ENCODE peak calls at places on chromosomes 13 and 19, in eight cellular contexts. One of them, this sample, is unnamed.

GRCh38 chr19:18895828-18896341 is at the start of gene CERS1:
- DNase-seq in fibroblast of lung: peak; percentile 27
- DNase-seq in AG09319: no peak
- DNase-seq in astrocyte of the spinal cord: no peak
- DNase-seq in uterus: no peak
- DNase-seq in GM23338: peak; percentile 68
- DNase-seq in activated B cell treated with CpG ODN at 0.5 μM for 24 hours: no peak
- DNase-seq in Calu3: no peak
- DNase-seq in this sample: no peak

GRCh38 chr13:41075034-41075433 is 13.7 kb downstream of the WBP4 start:
- DNase-seq in fibroblast of lung: peak; percentile 9
- DNase-seq in AG09319: no peak
- DNase-seq in astrocyte of the spinal cord: peak; percentile 37
- DNase-seq in uterus: no peak
- DNase-seq in GM23338: peak; percentile 68
- DNase-seq in activated B cell treated with CpG ODN at 0.5 μM for 24 hours: no peak
- DNase-seq in Calu3: no peak
- DNase-seq in this sample: no peak

GRCh38 chr13:46313441-46314257 is 73.4 kb downstream of the RUBCNL start:
- DNase-seq in fibroblast of lung: no peak
- DNase-seq in AG09319: no peak
- DNase-seq in astrocyte of the spinal cord: no peak
- DNase-seq in uterus: no peak
- DNase-seq in GM23338: no peak
- DNase-seq in activated B cell treated with CpG ODN at 0.5 μM for 24 hours: no peak
- DNase-seq in Calu3: no peak
- DNase-seq in this sample: no peak

GRCh38 chr13:97101912-97102311 is 107.6 kb upstream of the OXGR1 start:
- DNase-seq in fibroblast of lung: no peak
- DNase-seq in AG09319: no peak
- DNase-seq in astrocyte of the spinal cord: no peak
- DNase-seq in uterus: no peak
- DNase-seq in GM23338: no peak
- DNase-seq in activated B cell treated with CpG ODN at 0.5 μM for 24 hours: no peak
- DNase-seq in Calu3: no peak
- DNase-seq in this sample: no peak

GRCh38 chr13:110820311-110820710 is 94.6 kb downstream of the ANKRD10 start:
- DNase-seq in fibroblast of lung: no peak
- DNase-seq in AG09319: no peak
- DNase-seq in astrocyte of the spinal cord: no peak
- DNase-seq in uterus: no peak
- DNase-seq in GM23338: no peak
- DNase-seq in activated B cell treated with CpG ODN at 0.5 μM for 24 hours: no peak
- DNase-seq in Calu3: no peak
- DNase-seq in this sample: no peak

GRCh38 chr13:85503797-85504196 is 295.4 kb downstream of the SLITRK6 start:
- DNase-seq in fibroblast of lung: peak; percentile 88
- DNase-seq in AG09319: no peak
- DNase-seq in astrocyte of the spinal cord: peak; percentile 49
- DNase-seq in uterus: no peak
- DNase-seq in GM23338: no peak
- DNase-seq in activated B cell treated with CpG ODN at 0.5 μM for 24 hours: no peak
- DNase-seq in Calu3: no peak
- DNase-seq in this sample: no peak

GRCh38 chr13:44331446-44331845 is 42.2 kb upstream of the SERP2 start:
- DNase-seq in fibroblast of lung: peak; percentile 58
- DNase-seq in AG09319: no peak
- DNase-seq in astrocyte of the spinal cord: no peak
- DNase-seq in uterus: no peak
- DNase-seq in GM23338: no peak
- DNase-seq in activated B cell treated with CpG ODN at 0.5 μM for 24 hours: no peak
- DNase-seq in Calu3: no peak
- DNase-seq in this sample: no peak

GRCh38 chr13:72025836-72026235 is 158.8 kb upstream of the DACH1 start:
- DNase-seq in fibroblast of lung: peak; percentile 64
- DNase-seq in AG09319: no peak
- DNase-seq in astrocyte of the spinal cord: peak; percentile 13
- DNase-seq in uterus: no peak
- DNase-seq in GM23338: no peak
- DNase-seq in activated B cell treated with CpG ODN at 0.5 μM for 24 hours: no peak
- DNase-seq in Calu3: no peak
- DNase-seq in this sample: no peak

GRCh38 chr13:26253262-26253786 is 605 bp upstream of the CDK8 start:
- DNase-seq in fibroblast of lung: no peak
- DNase-seq in AG09319: no peak
- DNase-seq in astrocyte of the spinal cord: no peak
- DNase-seq in uterus: peak; percentile 13
- DNase-seq in GM23338: no peak
- DNase-seq in activated B cell treated with CpG ODN at 0.5 μM for 24 hours: no peak
- DNase-seq in Calu3: no peak
- DNase-seq in this sample: no peak

GRCh38 chr13:44331912-44332840 is 41.4 kb upstream of the SERP2 start:
- DNase-seq in fibroblast of lung: peak; percentile 96
- DNase-seq in AG09319: no peak
- DNase-seq in astrocyte of the spinal cord: peak; percentile 99
- DNase-seq in uterus: peak; percentile 96
- DNase-seq in GM23338: no peak
- DNase-seq in activated B cell treated with CpG ODN at 0.5 μM for 24 hours: no peak
- DNase-seq in Calu3: no peak
- DNase-seq in this sample: no peak

GRCh38 chr13:50460366-50460765 is 383.1 kb downstream of the DLEU7 start:
- DNase-seq in fibroblast of lung: no peak
- DNase-seq in AG09319: no peak
- DNase-seq in astrocyte of the spinal cord: no peak
- DNase-seq in uterus: no peak
- DNase-seq in GM23338: no peak
- DNase-seq in activated B cell treated with CpG ODN at 0.5 μM for 24 hours: no peak
- DNase-seq in Calu3: no peak
- DNase-seq in this sample: no peak

GRCh38 chr19:38213911-38214625 is 10.0 kb downstream of the DPF1 start:
- DNase-seq in fibroblast of lung: peak; percentile 91
- DNase-seq in AG09319: no peak
- DNase-seq in astrocyte of the spinal cord: peak; percentile 93
- DNase-seq in uterus: no peak
- DNase-seq in GM23338: peak; percentile 70
- DNase-seq in activated B cell treated with CpG ODN at 0.5 μM for 24 hours: peak; percentile 27
- DNase-seq in Calu3: peak; percentile 57
- DNase-seq in this sample: peak; percentile 40

GRCh38 chr13:102825921-102826706 is 19.7 kb upstream of the ERCC5 start:
- DNase-seq in fibroblast of lung: peak; percentile 95
- DNase-seq in AG09319: peak; percentile 69
- DNase-seq in astrocyte of the spinal cord: peak; percentile 93
- DNase-seq in uterus: no peak
- DNase-seq in GM23338: peak; percentile 28
- DNase-seq in activated B cell treated with CpG ODN at 0.5 μM for 24 hours: no peak
- DNase-seq in Calu3: no peak
- DNase-seq in this sample: peak; percentile 83

GRCh38 chr13:27691207-27691606 is 69.5 kb downstream of the POLR1D start:
- DNase-seq in fibroblast of lung: no peak
- DNase-seq in AG09319: no peak
- DNase-seq in astrocyte of the spinal cord: no peak
- DNase-seq in uterus: no peak
- DNase-seq in GM23338: peak; percentile 11
- DNase-seq in activated B cell treated with CpG ODN at 0.5 μM for 24 hours: no peak
- DNase-seq in Calu3: no peak
- DNase-seq in this sample: no peak

DNA sequence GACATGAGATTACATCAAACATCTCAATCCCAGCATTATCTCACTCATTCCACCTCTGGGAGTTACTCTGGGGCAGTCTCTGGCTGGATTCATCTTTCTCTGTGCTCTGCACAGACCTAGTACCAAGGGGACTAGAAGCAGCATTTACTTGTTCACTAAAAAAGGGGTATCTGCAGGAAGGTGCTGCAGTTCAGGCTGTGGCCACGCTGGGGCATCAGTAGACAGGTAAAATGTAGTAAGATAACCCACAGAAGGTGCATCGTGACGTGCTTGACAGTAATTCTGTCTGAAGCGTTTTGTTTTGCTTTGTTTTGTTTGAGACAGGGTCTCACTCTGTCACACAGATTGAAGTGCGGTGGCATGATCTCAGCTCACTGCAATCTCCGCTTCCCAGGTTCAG is 29.3 kb downstream of the ZNF564 start:
- DNase-seq in fibroblast of lung: no peak
- DNase-seq in AG09319: no peak
- DNase-seq in astrocyte of the spinal cord: no peak
- DNase-seq in uterus: no peak
- DNase-seq in GM23338: peak; percentile 74
- DNase-seq in activated B cell treated with CpG ODN at 0.5 μM for 24 hours: no peak
- DNase-seq in Calu3: no peak
- DNase-seq in this sample: no peak
- TF ChIP-seq CTCF in fibroblast of lung: peak; percentile 3
- TF ChIP-seq CTCF in AG09319: no peak
- TF ChIP-seq CTCF in astrocyte of the spinal cord: no peak
- TF ChIP-seq CTCF in uterus: no peak
- TF ChIP-seq CTCF in GM23338: peak; percentile 66
- TF ChIP-seq CTCF in activated B cell treated with CpG ODN at 0.5 μM for 24 hours: no peak
- TF ChIP-seq CTCF in Calu3: no peak
- TF ChIP-seq CTCF in this sample: no peak

GRCh38 chr19:7829162-7829520 is 877 bp upstream of the EVI5L start:
- DNase-seq in fibroblast of lung: no peak
- DNase-seq in AG09319: no peak
- DNase-seq in astrocyte of the spinal cord: no peak
- DNase-seq in uterus: no peak
- DNase-seq in GM23338: no peak
- DNase-seq in activated B cell treated with CpG ODN at 0.5 μM for 24 hours: no peak
- DNase-seq in Calu3: no peak
- DNase-seq in this sample: no peak

GRCh38 chr19:7830272-7830771 is 304 bp downstream of the EVI5L start:
- DNase-seq in fibroblast of lung: no peak
- DNase-seq in AG09319: no peak
- DNase-seq in astrocyte of the spinal cord: no peak
- DNase-seq in uterus: peak; percentile 44
- DNase-seq in GM23338: no peak
- DNase-seq in activated B cell treated with CpG ODN at 0.5 μM for 24 hours: no peak
- DNase-seq in Calu3: no peak
- DNase-seq in this sample: no peak

GRCh38 chr19:7830823-7831222 is 805 bp downstream of the EVI5L start:
- DNase-seq in fibroblast of lung: no peak
- DNase-seq in AG09319: no peak
- DNase-seq in astrocyte of the spinal cord: no peak
- DNase-seq in uterus: no peak
- DNase-seq in GM23338: no peak
- DNase-seq in activated B cell treated with CpG ODN at 0.5 μM for 24 hours: no peak
- DNase-seq in Calu3: no peak
- DNase-seq in this sample: no peak

GRCh38 chr19:7831452-7831851 is 1.4 kb downstream of the EVI5L start:
- DNase-seq in fibroblast of lung: peak; percentile 46
- DNase-seq in AG09319: no peak
- DNase-seq in astrocyte of the spinal cord: no peak
- DNase-seq in uterus: no peak
- DNase-seq in GM23338: peak; percentile 84
- DNase-seq in activated B cell treated with CpG ODN at 0.5 μM for 24 hours: no peak
- DNase-seq in Calu3: peak; percentile 64
- DNase-seq in this sample: no peak

GRCh38 chr19:7829561-7830271 is at the start of gene EVI5L:
- DNase-seq in fibroblast of lung: peak; percentile 100
- DNase-seq in AG09319: peak; percentile 100
- DNase-seq in astrocyte of the spinal cord: peak; percentile 100
- DNase-seq in uterus: peak; percentile 99
- DNase-seq in GM23338: peak; percentile 100
- DNase-seq in activated B cell treated with CpG ODN at 0.5 μM for 24 hours: peak; percentile 100
- DNase-seq in Calu3: peak; percentile 97
- DNase-seq in this sample: peak; percentile 100
- TF ChIP-seq CTCF in fibroblast of lung: no peak
- TF ChIP-seq CTCF in AG09319: no peak
- TF ChIP-seq CTCF in astrocyte of the spinal cord: no peak
- TF ChIP-seq CTCF in uterus: no peak
- TF ChIP-seq CTCF in GM23338: no peak
- TF ChIP-seq CTCF in activated B cell treated with CpG ODN at 0.5 μM for 24 hours: no peak
- TF ChIP-seq CTCF in Calu3: no peak
- TF ChIP-seq CTCF in this sample: no peak

GRCh38 chr19:23402388-23402787 is 7.1 kb upstream of the ZNF91 start:
- DNase-seq in fibroblast of lung: no peak
- DNase-seq in AG09319: no peak
- DNase-seq in astrocyte of the spinal cord: no peak
- DNase-seq in uterus: no peak
- DNase-seq in GM23338: no peak
- DNase-seq in activated B cell treated with CpG ODN at 0.5 μM for 24 hours: no peak
- DNase-seq in Calu3: no peak
- DNase-seq in this sample: no peak
- TF ChIP-seq CTCF in fibroblast of lung: no peak
- TF ChIP-seq CTCF in AG09319: no peak
- TF ChIP-seq CTCF in astrocyte of the spinal cord: no peak
- TF ChIP-seq CTCF in uterus: no peak
- TF ChIP-seq CTCF in GM23338: no peak
- TF ChIP-seq CTCF in activated B cell treated with CpG ODN at 0.5 μM for 24 hours: no peak
- TF ChIP-seq CTCF in Calu3: no peak
- TF ChIP-seq CTCF in this sample: no peak

GRCh38 chr19:41599175-41599966 is 23.4 kb downstream of the CEACAM21 start:
- DNase-seq in fibroblast of lung: no peak
- DNase-seq in AG09319: no peak
- DNase-seq in astrocyte of the spinal cord: no peak
- DNase-seq in uterus: no peak
- DNase-seq in GM23338: peak; percentile 60
- DNase-seq in activated B cell treated with CpG ODN at 0.5 μM for 24 hours: no peak
- DNase-seq in Calu3: no peak
- DNase-seq in this sample: no peak

GRCh38 chr19:41597600-41598041 is 21.7 kb downstream of the CEACAM21 start:
- DNase-seq in fibroblast of lung: peak; percentile 42
- DNase-seq in AG09319: peak; percentile 25
- DNase-seq in astrocyte of the spinal cord: peak; percentile 49
- DNase-seq in uterus: peak; percentile 43
- DNase-seq in GM23338: peak; percentile 87
- DNase-seq in activated B cell treated with CpG ODN at 0.5 μM for 24 hours: peak; percentile 25
- DNase-seq in Calu3: peak; percentile 75
- DNase-seq in this sample: peak; percentile 16

GRCh38 chr19:41595890-41596280 is 19.9 kb downstream of the CEACAM21 start:
- DNase-seq in fibroblast of lung: no peak
- DNase-seq in AG09319: no peak
- DNase-seq in astrocyte of the spinal cord: no peak
- DNase-seq in uterus: no peak
- DNase-seq in GM23338: no peak
- DNase-seq in activated B cell treated with CpG ODN at 0.5 μM for 24 hours: no peak
- DNase-seq in Calu3: no peak
- DNase-seq in this sample: no peak

GRCh38 chr19:41591951-41592562 is 16.1 kb downstream of the CEACAM21 start:
- DNase-seq in fibroblast of lung: no peak
- DNase-seq in AG09319: no peak
- DNase-seq in astrocyte of the spinal cord: no peak
- DNase-seq in uterus: no peak
- DNase-seq in GM23338: peak; percentile 28
- DNase-seq in activated B cell treated with CpG ODN at 0.5 μM for 24 hours: no peak
- DNase-seq in Calu3: no peak
- DNase-seq in this sample: no peak

DNA sequence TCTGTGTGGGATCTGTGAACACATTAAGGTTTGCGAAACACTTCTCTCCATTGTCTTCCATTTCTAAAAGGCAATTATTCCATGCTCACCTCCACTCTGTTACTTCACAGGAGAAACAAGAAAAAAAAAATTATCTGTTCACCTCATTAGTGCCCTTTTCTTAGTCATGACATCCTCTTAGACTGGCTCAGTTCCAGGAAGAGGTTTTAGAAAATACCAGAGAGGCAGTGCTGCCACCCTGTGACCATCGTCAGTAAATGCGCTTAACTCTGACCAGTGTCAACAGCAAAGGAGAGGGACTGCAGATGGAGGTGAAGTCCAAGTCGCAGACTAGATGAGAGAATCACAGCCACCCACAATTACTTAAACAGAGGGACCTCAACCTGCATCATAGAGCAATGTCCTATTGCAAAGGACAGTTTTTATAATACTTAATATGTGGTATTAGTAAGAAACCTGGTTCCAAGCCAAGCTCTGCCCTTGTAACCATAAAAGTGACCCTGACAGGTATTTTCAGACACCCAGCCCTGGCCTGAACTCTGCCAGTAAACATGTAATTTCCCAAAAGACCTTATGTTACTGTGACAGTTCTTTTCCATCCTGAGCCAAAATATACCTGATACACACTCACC is 19.4 kb downstream of the CEACAM21 start:
- DNase-seq in fibroblast of lung: peak; percentile 68
- DNase-seq in AG09319: peak; percentile 12
- DNase-seq in astrocyte of the spinal cord: peak; percentile 67
- DNase-seq in uterus: no peak
- DNase-seq in GM23338: peak; percentile 82
- DNase-seq in activated B cell treated with CpG ODN at 0.5 μM for 24 hours: peak; percentile 35
- DNase-seq in Calu3: peak; percentile 79
- DNase-seq in this sample: peak; percentile 39
- TF ChIP-seq CTCF in fibroblast of lung: peak; percentile 66
- TF ChIP-seq CTCF in AG09319: peak; percentile 54
- TF ChIP-seq CTCF in astrocyte of the spinal cord: peak; percentile 55
- TF ChIP-seq CTCF in uterus: no peak
- TF ChIP-seq CTCF in GM23338: peak; percentile 79
- TF ChIP-seq CTCF in activated B cell treated with CpG ODN at 0.5 μM for 24 hours: peak; percentile 31
- TF ChIP-seq CTCF in Calu3: peak; percentile 57
- TF ChIP-seq CTCF in this sample: peak; percentile 66